ENCODE peak calls at places on chromosomes 16 and 17, in seven cellular contexts. Q is IMR-90, N is breast epithelium, O is heart left ventricle, U is ovary, A is HCT116, W is uterus. T is an unnamed sample. For H3K36me3, the result is how much of the 10 kb centered on the place peaks cover.

GRCh38 chr16:58110590-58111330 is 18.4 kb downstream of the CFAP20 start:
- DNase-seq in Q (peak), N (no peak), O (no peak), U (no peak), A (no peak), W (no peak), T (no peak)

GRCh38 chr17:77596491-77597420 is 361.7 kb upstream of the TNRC6C start:
- DNase-seq in Q (no peak), N (no peak), O (no peak), U (no peak), A (no peak), W (no peak), T (no peak)

GRCh38 chr17:75019710-75020109 is 7.2 kb downstream of the MRPL58 start:
- DNase-seq in Q (no peak), N (no peak), O (no peak), U (no peak), A (no peak), W (no peak), T (no peak)

GRCh38 chr17:80929449-80929848 is 62.2 kb upstream of the CHMP6 start:
- DNase-seq in Q (no peak), N (no peak), O (no peak), U (no peak), A (no peak), W (no peak), T (no peak)

GRCh38 chr17:42337442-42337841 is 49.1 kb downstream of the STAT5A start:
- DNase-seq in Q (peak), N (no peak), O (no peak), U (no peak), A (no peak), W (no peak), T (peak)

GRCh38 chr17:35536664-35537160 is 766 bp downstream of the SLFN12L start:
- DNase-seq in Q (no peak), N (no peak), O (no peak), U (no peak), A (no peak), W (no peak), T (no peak)

GRCh38 chr17:3659541-3660111 is 8.8 kb downstream of the TAX1BP3 start:
- DNase-seq in Q (peak), N (peak), O (peak), U (peak), A (no peak), W (peak), T (peak)

GRCh38 chr17:77222356-77222755 is 81.6 kb downstream of the SEC14L1 start:
- DNase-seq in Q (no peak), N (no peak), O (no peak), U (no peak), A (no peak), W (no peak), T (no peak)

GRCh38 chr16:55905651-55906050 is 30.5 kb upstream of the CES5A start:
- DNase-seq in Q (no peak), N (no peak), O (no peak), U (no peak), A (no peak), W (no peak), T (no peak)

GRCh38 chr16:59385953-59386352 is 651.8 kb upstream of the GOT2 start:
- DNase-seq in Q (peak), N (no peak), O (no peak), U (no peak), A (no peak), W (no peak), T (no peak)

GRCh38 chr17:15332338-15332737 is 9.1 kb downstream of the TEKT3 start:
- DNase-seq in Q (no peak), N (no peak), O (no peak), U (no peak), A (no peak), W (no peak), T (no peak)

GRCh38 chr16:66278604-66279262 is 87.8 kb upstream of the CDH5 start:
- DNase-seq in Q (no peak), N (no peak), O (no peak), U (no peak), A (no peak), W (no peak), T (no peak)

GRCh38 chr17:65287040-65287439 is 149.9 kb downstream of the RGS9 start:
- DNase-seq in Q (peak), N (no peak), O (no peak), U (no peak), A (no peak), W (no peak), T (no peak)

GRCh38 chr16:49593423-49594040 is 219.9 kb downstream of the C16orf78 start:
- DNase-seq in Q (no peak), N (no peak), O (no peak), U (peak), A (no peak), W (no peak), T (no peak)

DNA sequence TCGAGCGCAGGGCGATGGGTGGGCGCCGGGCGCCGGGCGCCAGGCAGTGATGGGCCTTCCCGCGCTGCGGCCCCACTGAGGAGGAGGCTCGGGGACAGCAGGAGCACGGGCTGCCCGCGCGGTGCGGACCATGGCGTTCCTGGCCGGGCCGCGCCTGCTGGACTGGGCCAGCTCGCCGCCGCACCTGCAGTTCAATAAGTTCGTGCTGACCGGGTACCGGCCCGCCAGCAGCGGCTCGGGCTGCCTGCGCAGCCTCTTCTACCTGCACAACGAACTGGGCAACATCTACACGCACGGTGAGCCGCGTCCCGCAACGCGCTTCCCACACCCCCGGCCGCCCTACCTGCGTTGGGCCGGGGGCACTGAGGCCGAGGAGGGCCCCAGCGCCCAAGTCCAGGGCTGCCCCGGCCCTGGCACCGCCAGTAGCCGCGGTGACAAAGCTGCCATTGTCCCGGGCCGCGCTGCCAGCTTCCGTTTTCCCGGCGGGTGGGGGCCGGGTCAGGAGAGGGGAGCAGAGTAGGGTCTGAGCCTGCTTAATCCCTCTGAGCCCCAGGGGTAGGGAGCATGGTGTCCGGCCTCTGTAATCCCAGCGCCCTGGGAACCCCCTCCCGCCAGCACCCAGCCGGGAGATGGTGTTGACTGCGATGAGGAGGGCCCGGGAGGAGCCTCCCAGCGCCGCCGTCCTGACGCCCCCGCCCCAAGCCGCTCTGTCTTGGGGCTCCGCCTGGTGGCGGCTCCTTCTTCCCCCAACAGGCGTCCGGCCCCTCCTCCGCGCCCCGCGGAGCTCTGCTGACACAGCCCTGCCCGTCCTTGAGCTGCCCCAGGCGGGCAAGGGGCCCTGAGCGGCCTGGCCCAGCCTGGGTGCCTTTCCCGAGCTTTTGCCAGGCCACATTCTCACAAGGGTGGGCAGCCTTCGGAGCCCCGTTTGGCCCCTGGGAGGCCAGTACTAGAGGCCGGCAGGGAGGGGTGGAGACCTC is 685 bp downstream of the PAQR4 start:
- DNase-seq in Q (peak), N (no peak), O (peak), U (no peak), A (no peak), W (no peak), T (peak)
- TF ChIP-seq POLR2A in Q (no peak), N (no peak), O (no peak), U (no peak), A (no peak), W (no peak), T (peak)

DNA sequence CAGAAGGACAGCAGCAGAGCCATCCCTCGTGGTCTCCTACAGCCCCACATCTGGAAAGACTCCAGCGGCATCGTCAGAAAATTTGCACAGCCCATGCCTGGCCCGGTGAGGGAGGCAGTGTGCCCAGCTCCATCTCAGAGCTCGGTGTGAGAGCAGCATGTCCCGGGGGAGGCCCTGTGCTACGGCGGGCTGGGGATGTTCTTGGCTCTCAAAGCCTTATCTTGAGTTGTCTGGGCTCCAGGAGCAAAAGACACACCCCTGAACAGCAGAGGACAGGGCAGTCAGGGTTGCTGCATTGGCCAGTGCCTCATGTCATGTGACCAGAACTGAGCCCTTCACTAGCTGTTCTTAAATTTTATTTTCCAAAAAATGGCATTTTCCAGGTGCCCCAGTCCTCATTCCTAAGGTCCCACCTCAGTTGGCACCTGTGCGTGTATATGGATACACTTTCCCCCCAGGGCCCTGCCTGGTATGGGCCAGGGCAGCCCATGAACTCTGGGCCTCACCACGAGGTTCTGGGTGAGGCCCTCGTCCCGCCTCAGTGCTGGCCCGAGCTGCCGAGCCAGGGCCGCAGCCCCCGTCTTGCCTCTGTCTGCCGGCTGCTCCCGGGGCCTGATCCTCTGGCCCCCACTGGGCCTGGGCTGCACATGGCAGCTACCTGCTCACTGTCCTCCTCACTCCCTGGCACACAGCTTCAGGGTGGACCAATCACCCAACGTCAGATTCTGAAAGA is 3.0 kb downstream of the NUDT16L1 start:
- DNase-seq in Q (no peak), N (no peak), O (peak), U (peak), A (no peak), W (peak), T (no peak)
- H3K36me3 ChIP-seq in Q (half or more), N (under half), O (half or more), U (under half), A (under half), W (under half), T (under half)

GRCh38 chr16:4475880-4476790 is at the start of gene HMOX2:
- DNase-seq in Q (peak), N (peak), O (peak), U (peak), A (peak), W (peak), T (peak)
- TF ChIP-seq POLR2A in Q (peak), N (no peak), O (peak), U (peak), A (peak), W (peak), T (peak)

GRCh38 chr17:82059272-82060000 is 6.2 kb downstream of the DUS1L start:
- DNase-seq in Q (no peak), N (no peak), O (peak), U (peak), A (no peak), W (no peak), T (no peak)
- H3K36me3 ChIP-seq in Q (half or more), N (under half), O (half or more), U (under half), A (under half), W (under half), T (under half)

DNA sequence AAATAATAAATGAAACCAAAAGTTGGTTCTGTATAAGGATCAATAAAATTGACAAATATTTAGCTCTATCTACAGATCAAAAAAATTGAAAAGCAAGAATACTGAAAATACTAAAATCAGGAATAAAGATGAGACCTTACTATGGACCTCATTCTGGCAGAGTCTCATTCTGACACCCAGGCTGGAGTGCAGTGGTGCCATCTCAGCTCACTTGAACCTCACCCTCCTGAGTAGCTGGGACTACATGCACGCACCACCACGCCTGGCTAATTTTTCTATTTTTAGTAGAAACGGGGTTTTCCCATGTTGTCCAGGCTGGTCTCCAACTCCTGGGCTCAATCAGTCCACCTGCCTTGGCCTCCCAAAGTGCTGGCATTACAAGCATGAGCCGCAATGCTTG is 22.0 kb upstream of the KREMEN2 start:
- DNase-seq in Q (no peak), N (no peak), O (no peak), U (no peak), A (no peak), W (no peak), T (no peak)
- TF ChIP-seq POLR2A in Q (no peak), N (no peak), O (no peak), U (no peak), A (no peak), W (no peak), T (no peak)

DNA sequence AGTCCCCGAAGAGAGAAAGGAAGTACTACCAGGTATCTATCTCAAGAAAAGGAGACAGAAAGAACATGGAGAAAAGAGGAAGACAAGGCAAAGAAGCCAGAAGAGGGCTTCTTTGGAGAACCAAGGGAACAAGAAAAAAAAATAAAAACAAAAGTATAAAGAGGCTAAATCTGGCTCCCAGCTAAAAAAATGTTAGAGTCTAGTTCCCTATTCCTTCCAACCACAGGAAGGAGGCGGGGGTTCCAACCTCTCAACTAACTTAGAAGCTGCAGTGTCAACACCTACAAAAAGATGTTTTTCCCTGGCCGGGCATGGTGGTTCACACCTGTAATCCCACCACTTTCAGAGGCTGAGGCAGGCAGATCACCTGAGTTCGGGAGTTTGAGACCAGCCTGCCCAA is 13.4 kb downstream of the UTP6 start:
- DNase-seq in Q (no peak), N (no peak), O (peak), U (no peak), A (no peak), W (no peak), T (no peak)
- H3K36me3 ChIP-seq in Q (under half), N (under half), O (half or more), U (under half), A (half or more), W (under half), T (under half)

DNA sequence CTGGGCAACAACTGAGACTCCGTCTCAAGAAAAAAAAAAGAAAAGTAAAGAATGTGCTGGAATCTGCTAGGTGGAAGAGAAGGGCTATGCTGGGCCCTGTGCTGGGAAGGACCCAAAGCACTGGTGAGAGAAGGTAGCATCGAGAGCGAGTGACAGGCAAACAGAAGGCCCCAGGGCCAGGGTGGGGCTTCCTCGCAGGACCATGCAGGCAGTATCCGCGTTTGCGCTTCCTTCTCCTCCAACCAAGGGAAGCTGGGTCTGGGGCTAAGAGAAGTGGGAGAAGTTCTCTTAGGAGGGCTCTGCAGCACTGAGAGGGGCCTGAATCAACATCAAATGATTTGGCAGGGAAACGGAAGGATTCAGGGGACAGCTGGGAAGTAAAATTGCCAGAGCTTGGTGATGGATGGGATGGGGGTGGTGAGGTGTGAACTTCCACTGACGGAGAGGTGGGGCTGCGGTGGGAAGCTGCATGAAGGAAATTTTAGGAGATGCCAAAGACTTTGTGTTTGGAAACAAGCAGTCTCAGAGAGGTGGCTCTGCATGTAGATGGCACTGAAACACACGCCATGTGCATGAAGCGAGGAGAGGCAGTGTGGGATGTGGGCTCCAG is 5.2 kb upstream of the ECI1 start:
- DNase-seq in Q (no peak), N (no peak), O (no peak), U (no peak), A (no peak), W (no peak), T (no peak)
- TF ChIP-seq POLR2A in Q (no peak), N (no peak), O (no peak), U (no peak), A (no peak), W (no peak), T (no peak)